ENCODE peak calls at places on chromosomes 3 and 15, in seven cellular contexts. J is ovary, Y is sigmoid colon, S is Peyer's patch, O is transverse colon, R is spleen, V is A549. H is an unnamed sample.
A peak's percentile ranks its signal among the peaks of the same experiment; 100 is the strongest.

GRCh38 chr3:49454457-49454856 is 15.6 kb upstream of the DAG1 start:
- DNase-seq in S (no peak), Y (no peak), V (peak; percentile 50), J (no peak), R (no peak), O (no peak), H (no peak)

GRCh38 chr15:29813009-29813408 is 9.3 kb downstream of the TJP1 start:
- DNase-seq in V (no peak), S (no peak), O (no peak), R (no peak), Y (no peak), J (no peak), H (no peak)

GRCh38 chr3:146072824-146073223 is 88.2 kb downstream of the PLOD2 start:
- DNase-seq in O (no peak), J (no peak), S (no peak), V (no peak), Y (no peak), R (no peak), H (no peak)

GRCh38 chr3:108234387-108234957 is 12.2 kb upstream of the IFT57 start:
- DNase-seq in Y (no peak), V (no peak), O (no peak), J (no peak), S (no peak), R (no peak), H (no peak)

GRCh38 chr3:71104090-71104489 is 479.4 kb downstream of the FOXP1 start:
- DNase-seq in J (no peak), V (peak; percentile 27), S (no peak), Y (no peak), R (no peak), O (no peak), H (no peak)

GRCh38 chr3:171328419-171329082 is 131.7 kb downstream of the TNIK start:
- DNase-seq in V (peak; percentile 30), O (peak; percentile 62), J (no peak), S (no peak), Y (no peak), R (peak; percentile 75), H (no peak)

GRCh38 chr15:78193731-78194567 is 40.4 kb downstream of the ACSBG1 start:
- DNase-seq in J (no peak), R (no peak), Y (no peak), V (no peak), O (no peak), S (no peak), H (no peak)

GRCh38 chr3:115790759-115791158 is 167.4 kb downstream of the GAP43 start:
- DNase-seq in S (no peak), J (no peak), V (peak; percentile 96), Y (no peak), O (no peak), R (no peak), H (no peak)

GRCh38 chr3:41200669-41201021 is 1.3 kb downstream of the CTNNB1 start:
- DNase-seq in J (no peak), V (no peak), R (no peak), S (no peak), O (peak; percentile 23), Y (no peak), H (peak; percentile 33)

GRCh38 chr3:41204369-41204768 is 5.1 kb downstream of the CTNNB1 start:
- DNase-seq in J (no peak), S (no peak), V (no peak), Y (no peak), O (no peak), R (no peak), H (no peak)

GRCh38 chr3:41202834-41203345 is 3.6 kb downstream of the CTNNB1 start:
- DNase-seq in S (no peak), J (no peak), O (no peak), Y (no peak), V (peak; percentile 61), R (no peak), H (no peak)

GRCh38 chr3:41199866-41200668 is 762 bp downstream of the CTNNB1 start:
- DNase-seq in V (no peak), Y (peak; percentile 70), S (peak; percentile 66), O (peak; percentile 44), R (no peak), J (peak; percentile 45), H (peak; percentile 30)

DNA sequence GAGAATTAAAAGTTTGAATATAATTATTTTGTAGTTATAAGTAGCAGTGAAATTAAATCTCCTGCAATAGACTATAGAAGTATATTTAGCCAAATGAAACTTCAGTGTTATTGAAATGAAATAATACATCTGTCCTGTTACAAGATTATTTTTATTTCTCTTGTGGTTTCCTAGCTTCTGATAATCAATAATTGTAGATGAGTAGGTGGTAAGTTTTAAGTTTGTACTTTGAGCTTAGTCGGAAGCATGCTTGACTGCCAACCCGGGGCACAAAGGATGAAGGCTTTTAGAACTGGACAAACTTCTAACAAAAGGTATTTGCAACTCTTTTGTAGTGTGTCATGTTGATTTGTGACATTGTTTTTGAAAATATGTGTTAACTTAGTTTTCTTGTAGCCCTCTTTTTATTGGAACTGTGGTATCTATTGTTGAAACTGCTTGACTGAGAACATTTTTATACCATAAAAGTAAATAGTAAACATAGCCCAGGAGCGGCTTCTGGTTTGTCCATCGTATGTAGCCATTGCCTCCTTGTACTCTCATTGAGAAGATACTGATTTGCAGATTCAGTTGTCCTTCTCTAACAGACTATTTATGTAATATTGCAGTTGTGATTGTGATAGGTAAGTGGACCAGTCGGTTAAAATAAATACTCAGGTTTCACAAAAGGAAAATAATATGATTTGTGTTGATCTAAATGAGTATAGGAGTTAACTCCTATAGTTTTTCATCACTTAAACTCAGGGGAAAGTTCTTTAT is 2.9 kb downstream of the CTNNB1 start:
- DNase-seq in V (no peak), R (no peak), J (no peak), S (no peak), O (no peak), Y (no peak), H (no peak)
- H3K4me1 ChIP-seq in V (peaks cover 47% of the 10 kb centered on the region), R (peaks cover 64% of the 10 kb centered on the region), J (peaks cover 2% of the 10 kb centered on the region), S (peaks cover 55% of the 10 kb centered on the region), O (peaks cover 48% of the 10 kb centered on the region), Y (peaks cover 65% of the 10 kb centered on the region), H (peaks cover 4% of the 10 kb centered on the region)

GRCh38 chr3:54064486-54064885 is 57.9 kb upstream of the CACNA2D3 start:
- DNase-seq in O (no peak), J (no peak), R (no peak), V (no peak), Y (no peak), S (no peak), H (no peak)

GRCh38 chr3:54066253-54066652 is 56.1 kb upstream of the CACNA2D3 start:
- DNase-seq in J (no peak), V (no peak), R (no peak), O (no peak), Y (no peak), S (no peak), H (no peak)

GRCh38 chr3:54065551-54065950 is 56.8 kb upstream of the CACNA2D3 start:
- DNase-seq in V (no peak), S (no peak), O (no peak), J (no peak), Y (no peak), R (no peak), H (no peak)

GRCh38 chr3:54065140-54065539 is 57.2 kb upstream of the CACNA2D3 start:
- DNase-seq in Y (no peak), O (no peak), S (no peak), R (no peak), J (no peak), V (no peak), H (no peak)

DNA sequence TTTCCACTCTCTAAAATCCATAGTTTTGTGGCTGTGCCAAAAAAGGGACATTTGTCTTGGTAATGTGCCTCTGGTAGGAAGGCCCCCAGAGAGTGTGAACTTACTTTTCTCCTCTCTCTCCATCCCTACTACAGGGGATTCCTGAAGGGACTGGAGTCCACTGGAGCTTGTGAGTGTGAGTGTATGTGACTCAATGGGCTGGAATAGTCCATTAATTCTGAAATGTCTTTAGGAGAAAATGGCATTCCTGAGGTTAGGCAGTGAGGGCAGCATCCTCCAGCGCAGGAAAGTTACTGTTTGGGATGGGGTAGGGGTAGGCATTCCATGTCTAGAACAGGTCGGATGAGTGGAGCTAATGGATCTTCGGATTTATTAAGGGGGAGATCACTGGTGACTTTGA is 59.8 kb upstream of the CACNA2D3 start:
- DNase-seq in V (no peak), Y (no peak), S (no peak), R (no peak), O (no peak), J (no peak), H (no peak)
- TF ChIP-seq POLR2A in V (no peak), Y (no peak), S (no peak), R (no peak), O (no peak), J (no peak), H (no peak)

DNA sequence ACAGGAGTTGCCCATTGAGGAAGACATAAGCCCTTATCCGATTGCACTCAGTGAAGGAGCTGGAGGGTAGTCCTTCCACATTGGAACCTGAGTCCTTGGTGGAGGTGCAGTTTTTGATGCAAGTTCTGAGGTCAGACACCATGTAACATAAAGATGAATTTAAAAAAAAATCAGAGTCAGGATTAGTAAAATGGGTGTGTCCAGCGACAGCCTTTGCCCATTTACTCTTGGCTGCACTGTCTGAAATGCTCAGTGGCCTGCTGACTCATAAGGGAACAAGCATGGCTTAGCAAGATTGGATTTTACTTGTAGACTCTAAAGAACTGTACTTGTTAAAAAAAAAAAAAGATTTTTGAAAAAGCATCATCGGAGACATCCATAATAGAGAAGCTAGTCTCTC is 241.1 kb upstream of the TOPAZ1 start:
- DNase-seq in J (no peak), O (no peak), Y (no peak), V (peak; percentile 53), R (no peak), S (no peak), H (no peak)
- H3K4me1 ChIP-seq in J (peaks cover 11% of the 10 kb centered on the region), O (peaks cover 36% of the 10 kb centered on the region), Y (peaks cover 40% of the 10 kb centered on the region), V (peaks cover 56% of the 10 kb centered on the region), R (peaks cover 35% of the 10 kb centered on the region), S (peaks cover 39% of the 10 kb centered on the region), H (peaks cover 13% of the 10 kb centered on the region)

GRCh38 chr3:13896473-13897154 is 16.7 kb upstream of the WNT7A start:
- DNase-seq in V (peak; percentile 78), O (peak; percentile 59), J (peak; percentile 48), R (peak; percentile 69), S (no peak), Y (peak; percentile 72), H (peak; percentile 81)

GRCh38 chr3:13892304-13892703 is 12.4 kb upstream of the WNT7A start:
- DNase-seq in S (no peak), V (no peak), J (no peak), R (no peak), Y (no peak), O (no peak), H (no peak)

GRCh38 chr3:13894812-13895154 is 14.9 kb upstream of the WNT7A start:
- DNase-seq in S (no peak), Y (no peak), V (no peak), R (peak; percentile 85), O (no peak), J (no peak), H (no peak)

GRCh38 chr3:13894096-13894811 is 14.4 kb upstream of the WNT7A start:
- DNase-seq in V (no peak), J (no peak), Y (no peak), S (no peak), O (no peak), R (no peak), H (no peak)

DNA sequence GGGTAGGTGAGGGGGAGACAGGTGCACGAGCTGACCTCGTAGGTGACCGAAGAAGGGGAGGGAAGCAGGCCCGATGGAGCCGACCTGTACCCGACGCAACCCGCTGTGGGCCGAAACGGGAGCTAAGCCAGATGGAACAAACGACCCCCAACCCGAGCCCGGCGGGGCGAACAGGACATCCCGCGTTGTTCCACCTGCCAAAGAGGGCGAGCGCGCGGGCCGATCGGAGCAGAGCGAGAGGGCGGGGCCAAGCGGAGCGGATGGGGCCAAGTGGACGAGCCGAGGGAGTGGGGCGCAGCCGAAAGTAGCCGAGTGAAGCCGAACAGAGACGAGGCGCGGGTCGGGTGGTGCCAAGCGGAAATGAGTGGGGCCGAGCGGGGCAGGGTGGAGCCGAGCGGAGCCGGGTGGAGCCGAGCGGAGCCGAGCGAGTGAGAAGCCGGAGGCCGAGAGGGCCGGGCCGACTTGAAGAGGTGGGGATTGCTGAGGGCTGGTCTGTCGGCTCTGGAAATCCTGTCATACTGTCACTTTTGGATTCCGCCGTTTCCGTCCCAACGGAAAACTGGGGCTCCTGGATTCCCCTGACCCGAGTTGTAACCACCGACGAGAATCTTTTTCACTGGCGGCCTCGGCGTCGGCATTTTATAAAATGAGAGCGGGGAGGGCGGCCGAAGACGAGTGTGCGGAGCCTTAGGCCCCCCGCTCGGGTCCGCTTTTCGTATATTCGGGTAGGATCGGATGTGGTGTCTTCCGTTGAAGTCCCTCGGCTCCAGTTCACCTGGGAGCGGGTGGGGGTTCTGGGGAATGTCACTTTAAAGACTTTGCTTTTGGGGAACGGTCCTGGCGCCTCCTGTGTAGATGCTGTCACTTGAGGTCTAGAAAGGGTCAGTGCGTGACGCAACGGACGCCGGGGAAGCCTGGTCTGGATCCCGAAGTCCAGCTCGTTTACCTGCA is 15.6 kb upstream of the WNT7A start:
- DNase-seq in J (peak; percentile 95), R (peak; percentile 97), V (peak; percentile 82), Y (peak; percentile 97), S (peak; percentile 96), O (peak; percentile 96), H (peak; percentile 93)
- TF ChIP-seq POLR2A in J (peak; percentile 73), R (no peak), V (no peak), Y (no peak), S (peak; percentile 43), O (peak; percentile 70), H (peak; percentile 87)

H was measured in prostate gland.